ENCODE peak calls at places on chromosome 10, in six cellular contexts. One of them, this sample, is unnamed.

GRCh38 chr10:117716896-117717295 is 174.3 kb downstream of the EMX2 start:
- DNase-seq in dorsolateral prefrontal cortex: no peak
- DNase-seq in mammary epithelial cell: peak; percentile 21
- DNase-seq in gastrocnemius medialis: no peak
- DNase-seq in activated CD8-positive, alpha-beta T cell treated with anti-CD3 and anti-CD28 coated beads for 36 hours: no peak
- DNase-seq in fibroblast of lung: no peak
- DNase-seq in this sample: no peak

GRCh38 chr10:4670737-4671136 is 155.3 kb upstream of the AKR1E2 start:
- DNase-seq in fibroblast of lung: peak; percentile 92
- DNase-seq in dorsolateral prefrontal cortex: no peak
- DNase-seq in activated CD8-positive, alpha-beta T cell treated with anti-CD3 and anti-CD28 coated beads for 36 hours: no peak
- DNase-seq in gastrocnemius medialis: no peak
- DNase-seq in mammary epithelial cell: peak; percentile 86
- DNase-seq in this sample: peak; percentile 32

GRCh38 chr10:85617751-85618150 is 748.8 kb downstream of the GRID1 start:
- DNase-seq in fibroblast of lung: no peak
- DNase-seq in dorsolateral prefrontal cortex: no peak
- DNase-seq in gastrocnemius medialis: no peak
- DNase-seq in mammary epithelial cell: no peak
- DNase-seq in activated CD8-positive, alpha-beta T cell treated with anti-CD3 and anti-CD28 coated beads for 36 hours: no peak
- DNase-seq in this sample: no peak

GRCh38 chr10:129958686-129959543 is 5.2 kb downstream of the EBF3 start:
- DNase-seq in mammary epithelial cell: no peak
- DNase-seq in dorsolateral prefrontal cortex: no peak
- DNase-seq in activated CD8-positive, alpha-beta T cell treated with anti-CD3 and anti-CD28 coated beads for 36 hours: no peak
- DNase-seq in gastrocnemius medialis: no peak
- DNase-seq in fibroblast of lung: no peak
- DNase-seq in this sample: no peak

GRCh38 chr10:69801094-69801433 is 642 bp upstream of the COL13A1 start:
- DNase-seq in dorsolateral prefrontal cortex: peak; percentile 24
- DNase-seq in gastrocnemius medialis: peak; percentile 62
- DNase-seq in fibroblast of lung: peak; percentile 54
- DNase-seq in activated CD8-positive, alpha-beta T cell treated with anti-CD3 and anti-CD28 coated beads for 36 hours: peak; percentile 74
- DNase-seq in mammary epithelial cell: peak; percentile 61
- DNase-seq in this sample: peak; percentile 92

GRCh38 chr10:42951486-42952251 is 125.2 kb upstream of the RET start:
- DNase-seq in fibroblast of lung: no peak
- DNase-seq in mammary epithelial cell: no peak
- DNase-seq in gastrocnemius medialis: peak; percentile 23
- DNase-seq in dorsolateral prefrontal cortex: no peak
- DNase-seq in activated CD8-positive, alpha-beta T cell treated with anti-CD3 and anti-CD28 coated beads for 36 hours: no peak
- DNase-seq in this sample: peak; percentile 24

GRCh38 chr10:12960939-12961338 is 40.6 kb downstream of the CCDC3 start:
- DNase-seq in mammary epithelial cell: no peak
- DNase-seq in dorsolateral prefrontal cortex: peak; percentile 12
- DNase-seq in fibroblast of lung: no peak
- DNase-seq in activated CD8-positive, alpha-beta T cell treated with anti-CD3 and anti-CD28 coated beads for 36 hours: no peak
- DNase-seq in gastrocnemius medialis: peak; percentile 27
- DNase-seq in this sample: no peak

GRCh38 chr10:43238462-43238861 is 28.4 kb downstream of the RASGEF1A start:
- DNase-seq in mammary epithelial cell: no peak
- DNase-seq in dorsolateral prefrontal cortex: peak; percentile 0
- DNase-seq in fibroblast of lung: no peak
- DNase-seq in activated CD8-positive, alpha-beta T cell treated with anti-CD3 and anti-CD28 coated beads for 36 hours: no peak
- DNase-seq in gastrocnemius medialis: no peak
- DNase-seq in this sample: no peak

GRCh38 chr10:36564433-36564832 is 561.0 kb upstream of the ANKRD30A start:
- DNase-seq in activated CD8-positive, alpha-beta T cell treated with anti-CD3 and anti-CD28 coated beads for 36 hours: no peak
- DNase-seq in mammary epithelial cell: no peak
- DNase-seq in fibroblast of lung: no peak
- DNase-seq in dorsolateral prefrontal cortex: no peak
- DNase-seq in gastrocnemius medialis: no peak
- DNase-seq in this sample: no peak

GRCh38 chr10:88647216-88647615 is 17.0 kb upstream of the LIPF start:
- DNase-seq in mammary epithelial cell: no peak
- DNase-seq in fibroblast of lung: no peak
- DNase-seq in dorsolateral prefrontal cortex: no peak
- DNase-seq in activated CD8-positive, alpha-beta T cell treated with anti-CD3 and anti-CD28 coated beads for 36 hours: no peak
- DNase-seq in gastrocnemius medialis: no peak
- DNase-seq in this sample: no peak

GRCh38 chr10:6058677-6059475 is 3.3 kb downstream of the IL2RA start:
- DNase-seq in gastrocnemius medialis: no peak
- DNase-seq in fibroblast of lung: no peak
- DNase-seq in dorsolateral prefrontal cortex: no peak
- DNase-seq in activated CD8-positive, alpha-beta T cell treated with anti-CD3 and anti-CD28 coated beads for 36 hours: no peak
- DNase-seq in mammary epithelial cell: no peak
- DNase-seq in this sample: no peak

GRCh38 chr10:128180843-128181242 is 54.6 kb upstream of the MKI67 start:
- DNase-seq in activated CD8-positive, alpha-beta T cell treated with anti-CD3 and anti-CD28 coated beads for 36 hours: peak; percentile 80
- DNase-seq in fibroblast of lung: no peak
- DNase-seq in mammary epithelial cell: no peak
- DNase-seq in gastrocnemius medialis: no peak
- DNase-seq in dorsolateral prefrontal cortex: no peak
- DNase-seq in this sample: no peak

GRCh38 chr10:43372751-43373445 is 1.5 kb downstream of the FXYD4 start:
- DNase-seq in gastrocnemius medialis: no peak
- DNase-seq in dorsolateral prefrontal cortex: no peak
- DNase-seq in mammary epithelial cell: no peak
- DNase-seq in fibroblast of lung: no peak
- DNase-seq in activated CD8-positive, alpha-beta T cell treated with anti-CD3 and anti-CD28 coated beads for 36 hours: no peak
- DNase-seq in this sample: no peak

GRCh38 chr10:29517352-29517923 is 117.3 kb downstream of the SVIL start:
- DNase-seq in mammary epithelial cell: no peak
- DNase-seq in activated CD8-positive, alpha-beta T cell treated with anti-CD3 and anti-CD28 coated beads for 36 hours: peak; percentile 37
- DNase-seq in fibroblast of lung: peak; percentile 29
- DNase-seq in dorsolateral prefrontal cortex: no peak
- DNase-seq in gastrocnemius medialis: no peak
- DNase-seq in this sample: peak; percentile 56

GRCh38 chr10:43390791-43391190 is 18.2 kb downstream of the HNRNPF start:
- DNase-seq in dorsolateral prefrontal cortex: peak; percentile 16
- DNase-seq in activated CD8-positive, alpha-beta T cell treated with anti-CD3 and anti-CD28 coated beads for 36 hours: peak; percentile 30
- DNase-seq in gastrocnemius medialis: peak; percentile 37
- DNase-seq in mammary epithelial cell: peak; percentile 28
- DNase-seq in fibroblast of lung: peak; percentile 20
- DNase-seq in this sample: peak; percentile 61

DNA sequence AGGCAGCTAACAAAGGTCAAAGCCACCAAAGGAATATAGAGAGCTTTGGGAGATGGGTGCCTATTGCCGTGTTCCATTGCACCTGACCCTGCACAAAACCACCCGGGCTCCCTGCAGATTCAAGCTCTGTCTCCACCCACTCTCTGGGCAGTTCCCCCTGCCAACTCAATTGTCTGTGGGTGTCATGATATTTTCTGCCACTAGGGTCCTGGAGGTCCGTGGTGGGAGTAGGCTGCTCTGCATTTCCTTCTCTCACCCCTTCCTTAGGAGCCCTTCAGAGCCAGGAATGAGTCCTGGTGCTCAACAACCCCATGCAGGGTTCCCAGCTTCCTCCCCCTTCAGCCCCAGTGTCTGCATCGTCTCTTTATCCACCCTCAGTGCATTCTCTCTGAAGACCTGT is 34.1 kb downstream of the PNLIPRP2 start:
- DNase-seq in activated CD8-positive, alpha-beta T cell treated with anti-CD3 and anti-CD28 coated beads for 36 hours: no peak
- DNase-seq in mammary epithelial cell: no peak
- DNase-seq in dorsolateral prefrontal cortex: no peak
- DNase-seq in fibroblast of lung: no peak
- DNase-seq in gastrocnemius medialis: no peak
- DNase-seq in this sample: peak; percentile 15
- TF ChIP-seq CTCF in activated CD8-positive, alpha-beta T cell treated with anti-CD3 and anti-CD28 coated beads for 36 hours: peak; percentile 13
- TF ChIP-seq CTCF in mammary epithelial cell: peak; percentile 26
- TF ChIP-seq CTCF in dorsolateral prefrontal cortex: no peak
- TF ChIP-seq CTCF in fibroblast of lung: no peak
- TF ChIP-seq CTCF in gastrocnemius medialis: no peak
- TF ChIP-seq CTCF in this sample: peak; percentile 28

GRCh38 chr10:24382045-24382444 is 173.1 kb downstream of the KIAA1217 start:
- DNase-seq in fibroblast of lung: no peak
- DNase-seq in gastrocnemius medialis: no peak
- DNase-seq in activated CD8-positive, alpha-beta T cell treated with anti-CD3 and anti-CD28 coated beads for 36 hours: no peak
- DNase-seq in mammary epithelial cell: no peak
- DNase-seq in dorsolateral prefrontal cortex: no peak
- DNase-seq in this sample: no peak

GRCh38 chr10:24382979-24383663 is 174.2 kb downstream of the KIAA1217 start:
- DNase-seq in activated CD8-positive, alpha-beta T cell treated with anti-CD3 and anti-CD28 coated beads for 36 hours: no peak
- DNase-seq in dorsolateral prefrontal cortex: no peak
- DNase-seq in fibroblast of lung: peak; percentile 87
- DNase-seq in gastrocnemius medialis: no peak
- DNase-seq in mammary epithelial cell: peak; percentile 96
- DNase-seq in this sample: no peak

GRCh38 chr10:24382596-24382978 is 173.6 kb downstream of the KIAA1217 start:
- DNase-seq in gastrocnemius medialis: peak; percentile 60
- DNase-seq in fibroblast of lung: peak; percentile 68
- DNase-seq in dorsolateral prefrontal cortex: no peak
- DNase-seq in activated CD8-positive, alpha-beta T cell treated with anti-CD3 and anti-CD28 coated beads for 36 hours: peak; percentile 34
- DNase-seq in mammary epithelial cell: peak; percentile 78
- DNase-seq in this sample: no peak

GRCh38 chr10:24384954-24385353 is 176.0 kb downstream of the KIAA1217 start:
- DNase-seq in mammary epithelial cell: no peak
- DNase-seq in dorsolateral prefrontal cortex: no peak
- DNase-seq in activated CD8-positive, alpha-beta T cell treated with anti-CD3 and anti-CD28 coated beads for 36 hours: no peak
- DNase-seq in fibroblast of lung: peak; percentile 31
- DNase-seq in gastrocnemius medialis: peak; percentile 78
- DNase-seq in this sample: no peak

DNA sequence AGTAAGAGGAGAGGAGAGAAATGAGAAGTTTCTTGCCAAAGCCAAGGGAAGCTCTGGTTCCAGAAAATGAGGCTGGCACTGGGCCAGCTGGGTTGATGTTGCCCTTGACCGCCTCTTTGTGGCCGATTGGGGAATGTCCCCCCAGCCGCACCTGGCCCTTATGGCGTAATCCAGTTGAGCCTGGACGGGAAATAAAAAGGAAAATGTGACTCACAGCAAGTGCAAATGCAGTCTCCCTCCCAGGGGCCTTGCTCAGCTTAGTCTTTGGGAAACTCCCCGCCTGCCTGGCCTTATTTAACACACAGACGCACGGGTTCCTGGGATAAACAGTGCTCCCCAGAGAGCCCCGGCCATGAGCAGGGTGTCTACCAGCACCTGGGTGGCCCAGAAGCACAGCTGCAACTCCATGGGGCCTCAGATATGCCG is 174.8 kb downstream of the KIAA1217 start:
- DNase-seq in dorsolateral prefrontal cortex: peak; percentile 18
- DNase-seq in activated CD8-positive, alpha-beta T cell treated with anti-CD3 and anti-CD28 coated beads for 36 hours: peak; percentile 69
- DNase-seq in gastrocnemius medialis: peak; percentile 98
- DNase-seq in fibroblast of lung: peak; percentile 99
- DNase-seq in mammary epithelial cell: peak; percentile 98
- DNase-seq in this sample: peak; percentile 93
- TF ChIP-seq CTCF in dorsolateral prefrontal cortex: peak; percentile 35
- TF ChIP-seq CTCF in activated CD8-positive, alpha-beta T cell treated with anti-CD3 and anti-CD28 coated beads for 36 hours: no peak
- TF ChIP-seq CTCF in gastrocnemius medialis: peak; percentile 56
- TF ChIP-seq CTCF in fibroblast of lung: no peak
- TF ChIP-seq CTCF in mammary epithelial cell: peak; percentile 68
- TF ChIP-seq CTCF in this sample: peak; percentile 63

GRCh38 chr10:18359839-18360238 is 219.6 kb downstream of the CACNB2 start:
- DNase-seq in dorsolateral prefrontal cortex: no peak
- DNase-seq in activated CD8-positive, alpha-beta T cell treated with anti-CD3 and anti-CD28 coated beads for 36 hours: no peak
- DNase-seq in fibroblast of lung: no peak
- DNase-seq in mammary epithelial cell: no peak
- DNase-seq in gastrocnemius medialis: no peak
- DNase-seq in this sample: no peak

GRCh38 chr10:18368681-18369080 is 228.5 kb downstream of the CACNB2 start:
- DNase-seq in fibroblast of lung: peak; percentile 41
- DNase-seq in activated CD8-positive, alpha-beta T cell treated with anti-CD3 and anti-CD28 coated beads for 36 hours: no peak
- DNase-seq in gastrocnemius medialis: no peak
- DNase-seq in mammary epithelial cell: no peak
- DNase-seq in dorsolateral prefrontal cortex: no peak
- DNase-seq in this sample: no peak

GRCh38 chr10:18364987-18365775 is 225.0 kb downstream of the CACNB2 start:
- DNase-seq in fibroblast of lung: no peak
- DNase-seq in mammary epithelial cell: no peak
- DNase-seq in activated CD8-positive, alpha-beta T cell treated with anti-CD3 and anti-CD28 coated beads for 36 hours: no peak
- DNase-seq in dorsolateral prefrontal cortex: no peak
- DNase-seq in gastrocnemius medialis: no peak
- DNase-seq in this sample: no peak

GRCh38 chr10:18367840-18368239 is 227.6 kb downstream of the CACNB2 start:
- DNase-seq in fibroblast of lung: no peak
- DNase-seq in dorsolateral prefrontal cortex: no peak
- DNase-seq in activated CD8-positive, alpha-beta T cell treated with anti-CD3 and anti-CD28 coated beads for 36 hours: no peak
- DNase-seq in gastrocnemius medialis: no peak
- DNase-seq in mammary epithelial cell: no peak
- DNase-seq in this sample: no peak

DNA sequence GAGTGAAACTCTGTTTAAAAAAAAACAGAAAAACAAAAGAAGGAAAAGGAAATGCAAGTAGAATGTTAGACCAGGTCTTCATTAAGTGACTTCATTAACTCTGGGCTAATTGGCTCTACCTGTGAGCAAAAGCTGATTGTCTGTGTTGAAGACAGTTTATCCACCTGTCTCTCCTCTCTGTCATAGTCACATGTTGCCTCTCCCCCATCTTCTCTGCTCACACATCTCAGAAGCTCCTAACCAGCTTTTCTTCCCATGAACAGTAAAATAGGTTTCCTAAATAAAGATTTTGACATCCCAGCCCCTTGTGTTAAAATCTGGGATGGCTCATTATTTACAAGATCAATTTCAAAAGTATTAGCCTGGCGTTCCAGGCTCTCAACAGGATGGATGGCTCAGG is 222.7 kb downstream of the CACNB2 start:
- DNase-seq in mammary epithelial cell: no peak
- DNase-seq in fibroblast of lung: no peak
- DNase-seq in gastrocnemius medialis: no peak
- DNase-seq in dorsolateral prefrontal cortex: no peak
- DNase-seq in activated CD8-positive, alpha-beta T cell treated with anti-CD3 and anti-CD28 coated beads for 36 hours: no peak
- DNase-seq in this sample: no peak
- TF ChIP-seq CTCF in mammary epithelial cell: no peak
- TF ChIP-seq CTCF in fibroblast of lung: no peak
- TF ChIP-seq CTCF in gastrocnemius medialis: no peak
- TF ChIP-seq CTCF in dorsolateral prefrontal cortex: no peak
- TF ChIP-seq CTCF in activated CD8-positive, alpha-beta T cell treated with anti-CD3 and anti-CD28 coated beads for 36 hours: no peak
- TF ChIP-seq CTCF in this sample: no peak

DNA sequence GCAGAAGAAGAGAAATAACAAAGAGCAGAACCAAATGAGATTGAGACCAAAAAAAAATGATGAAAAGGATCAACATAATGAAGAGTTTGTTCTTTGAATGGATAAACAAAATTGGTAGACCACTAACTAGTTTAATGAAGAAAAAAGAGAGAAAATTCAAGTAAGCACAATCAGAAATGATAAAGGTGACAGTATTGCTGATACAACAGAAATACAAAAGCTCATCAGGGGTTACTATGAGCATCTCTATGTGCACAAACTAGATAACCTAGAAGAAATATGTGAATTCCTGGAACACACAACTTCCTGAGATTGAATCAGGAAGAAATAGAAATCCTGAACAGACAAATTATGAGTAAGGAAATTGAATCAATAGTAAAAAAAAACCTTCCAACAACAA is 157.1 kb downstream of the ZEB1 start:
- DNase-seq in mammary epithelial cell: no peak
- DNase-seq in dorsolateral prefrontal cortex: no peak
- DNase-seq in gastrocnemius medialis: no peak
- DNase-seq in activated CD8-positive, alpha-beta T cell treated with anti-CD3 and anti-CD28 coated beads for 36 hours: no peak
- DNase-seq in fibroblast of lung: no peak
- DNase-seq in this sample: no peak
- TF ChIP-seq CTCF in mammary epithelial cell: no peak
- TF ChIP-seq CTCF in dorsolateral prefrontal cortex: no peak
- TF ChIP-seq CTCF in gastrocnemius medialis: no peak
- TF ChIP-seq CTCF in activated CD8-positive, alpha-beta T cell treated with anti-CD3 and anti-CD28 coated beads for 36 hours: no peak
- TF ChIP-seq CTCF in fibroblast of lung: no peak
- TF ChIP-seq CTCF in this sample: no peak

DNA sequence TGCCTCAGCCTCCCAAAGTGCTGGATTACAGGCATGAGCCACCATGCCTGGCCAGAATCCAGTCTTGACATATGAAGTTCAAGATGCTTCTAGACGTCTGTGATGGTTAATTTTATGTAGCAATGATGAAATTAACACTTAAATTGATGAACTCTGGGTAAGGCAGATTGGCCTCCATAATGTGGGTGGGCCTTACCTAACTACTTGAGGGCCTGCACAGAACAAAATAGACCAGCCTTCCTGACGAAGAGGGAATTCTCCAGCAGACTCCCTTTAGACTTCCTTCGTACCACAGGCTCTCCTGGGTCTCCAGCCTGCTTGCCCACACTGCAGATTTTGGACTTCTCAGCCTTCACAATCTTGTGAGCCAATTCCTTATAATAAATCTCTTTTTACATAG is 4.7 kb downstream of the CDNF start:
- DNase-seq in fibroblast of lung: no peak
- DNase-seq in dorsolateral prefrontal cortex: no peak
- DNase-seq in gastrocnemius medialis: no peak
- DNase-seq in mammary epithelial cell: no peak
- DNase-seq in activated CD8-positive, alpha-beta T cell treated with anti-CD3 and anti-CD28 coated beads for 36 hours: no peak
- DNase-seq in this sample: no peak
- TF ChIP-seq CTCF in fibroblast of lung: no peak
- TF ChIP-seq CTCF in dorsolateral prefrontal cortex: no peak
- TF ChIP-seq CTCF in gastrocnemius medialis: no peak
- TF ChIP-seq CTCF in mammary epithelial cell: no peak
- TF ChIP-seq CTCF in activated CD8-positive, alpha-beta T cell treated with anti-CD3 and anti-CD28 coated beads for 36 hours: no peak
- TF ChIP-seq CTCF in this sample: no peak

This sample was measured in PC-3.